ENCODE peak calls at places on chromosome 9, in ten cellular contexts. P, C, E, S, H, D, Z, X, G and U are unnamed samples.

GRCh38 chr9:133089271-133089671 is 27.5 kb downstream of the CEL start:
- DNase-seq in X (no peak), Z (peak), E (no peak), H (no peak), G (no peak), D (no peak), P (no peak), C (no peak), S (no peak), U (peak)

GRCh38 chr9:116617389-116617788 is 69.7 kb upstream of the TRIM32 start:
- DNase-seq in S (no peak), D (no peak), Z (no peak), E (no peak), C (no peak), G (no peak), P (no peak), X (no peak), H (no peak), U (no peak)

GRCh38 chr9:124180557-124180956 is 77.2 kb upstream of the NEK6 start:
- DNase-seq in S (no peak), G (no peak), C (no peak), Z (no peak), P (peak), E (peak), D (no peak), H (peak), X (no peak), U (no peak)

GRCh38 chr9:2623046-2623865 is 1.7 kb downstream of the VLDLR start:
- DNase-seq in E (peak), C (no peak), D (peak), Z (peak), G (no peak), X (peak), H (peak), P (peak), S (no peak), U (peak)

GRCh38 chr9:94941211-94941875 is 214.8 kb downstream of the AOPEP start:
- DNase-seq in G (no peak), D (peak), S (no peak), P (no peak), H (no peak), C (no peak), X (no peak), E (no peak), Z (no peak), U (peak)

GRCh38 chr9:15115041-15115440 is 192.0 kb downstream of the TTC39B start:
- DNase-seq in C (no peak), D (no peak), G (no peak), H (no peak), P (no peak), E (no peak), Z (no peak), S (no peak), X (no peak), U (no peak)

GRCh38 chr9:29176231-29176630 is 1603.0 kb upstream of the C9orf72 start:
- DNase-seq in X (no peak), G (no peak), S (no peak), C (no peak), D (no peak), Z (peak), H (no peak), E (no peak), P (no peak), U (no peak)

GRCh38 chr9:127574089-127574921 is 37.8 kb upstream of the STXBP1 start:
- DNase-seq in X (peak), G (no peak), P (no peak), C (no peak), H (no peak), E (peak), D (peak), S (no peak), Z (no peak), U (peak)

GRCh38 chr9:37999501-38000189 is 69.4 kb downstream of the SHB start:
- DNase-seq in X (no peak), D (no peak), H (no peak), E (no peak), C (no peak), P (no peak), G (no peak), Z (no peak), S (no peak), U (peak)

GRCh38 chr9:107749787-107750444 is 260.3 kb upstream of the KLF4 start:
- DNase-seq in D (no peak), E (peak), X (no peak), S (no peak), G (no peak), P (peak), H (peak), Z (no peak), C (no peak), U (peak)

GRCh38 chr9:98990181-98990870 is 46.6 kb downstream of the COL15A1 start:
- DNase-seq in G (no peak), D (no peak), X (peak), Z (no peak), E (no peak), S (no peak), P (no peak), C (no peak), H (no peak), U (no peak)

GRCh38 chr9:16246785-16247184 is 623.7 kb downstream of the BNC2 start:
- DNase-seq in H (no peak), S (no peak), D (no peak), Z (no peak), C (no peak), P (no peak), X (no peak), G (no peak), E (no peak), U (no peak)

GRCh38 chr9:7770102-7770501 is 29.5 kb downstream of the DMAC1 start:
- DNase-seq in C (no peak), E (no peak), H (no peak), G (no peak), D (no peak), Z (no peak), P (no peak), X (no peak), S (no peak), U (no peak)

GRCh38 chr9:81002242-81002641 is 687.1 kb downstream of the TLE1 start:
- DNase-seq in Z (no peak), S (no peak), X (peak), G (no peak), P (no peak), E (no peak), H (no peak), D (peak), C (no peak), U (peak)

GRCh38 chr9:109705515-109705914 is 74.5 kb upstream of the PALM2AKAP2 start:
- DNase-seq in X (no peak), H (no peak), E (no peak), S (no peak), D (peak), G (no peak), P (no peak), Z (no peak), C (no peak), U (peak)

GRCh38 chr9:78900500-78900899 is 603.6 kb downstream of the PSAT1 start:
- DNase-seq in H (no peak), G (no peak), S (no peak), Z (no peak), D (no peak), E (no peak), X (no peak), C (no peak), P (no peak), U (no peak)

GRCh38 chr9:124875501-124875900 is 13.6 kb downstream of the ARPC5L start:
- DNase-seq in Z (no peak), D (no peak), S (no peak), C (no peak), X (no peak), G (no peak), H (no peak), P (no peak), E (no peak), U (no peak)

GRCh38 chr9:16335788-16336580 is 534.5 kb downstream of the BNC2 start:
- DNase-seq in C (no peak), S (no peak), D (no peak), X (no peak), Z (no peak), E (peak), H (no peak), G (no peak), P (peak), U (peak)

GRCh38 chr9:32300373-32300772 is 84.1 kb upstream of the ACO1 start:
- DNase-seq in G (no peak), S (no peak), D (no peak), C (no peak), Z (no peak), X (no peak), P (no peak), E (no peak), H (no peak), U (no peak)

GRCh38 chr9:73451003-73451402 is 299.3 kb downstream of the ANXA1 start:
- DNase-seq in P (no peak), G (no peak), D (no peak), H (no peak), E (no peak), Z (no peak), S (no peak), X (no peak), C (no peak), U (peak)

GRCh38 chr9:17251100-17251499 is 116.3 kb downstream of the CNTLN start:
- DNase-seq in D (no peak), H (no peak), G (no peak), E (no peak), Z (no peak), P (no peak), X (no peak), S (no peak), C (no peak), U (no peak)

GRCh38 chr9:4420351-4420750 is 69.9 kb upstream of the SLC1A1 start:
- DNase-seq in C (no peak), Z (peak), X (no peak), G (no peak), H (no peak), P (no peak), S (no peak), E (no peak), D (peak), U (peak)

GRCh38 chr9:125146247-125146646 is 2.9 kb upstream of the SCAI start:
- DNase-seq in P (no peak), C (no peak), D (no peak), H (no peak), X (no peak), G (no peak), E (no peak), S (no peak), Z (no peak), U (no peak)

GRCh38 chr9:876425-876824 is 34.9 kb downstream of the DMRT1 start:
- DNase-seq in X (no peak), C (no peak), S (no peak), Z (no peak), H (no peak), G (no peak), E (no peak), P (no peak), D (no peak), U (no peak)

GRCh38 chr9:136198605-136199083 is 6.3 kb downstream of the LHX3 start:
- DNase-seq in H (no peak), S (no peak), E (no peak), C (no peak), X (no peak), G (no peak), D (no peak), Z (no peak), P (no peak), U (peak)

GRCh38 chr9:90631964-90632363 is 10.7 kb downstream of the DIRAS2 start:
- DNase-seq in D (no peak), G (no peak), E (no peak), S (no peak), P (no peak), C (no peak), X (no peak), H (no peak), Z (no peak), U (no peak)

GRCh38 chr9:96453625-96454024 is 3.7 kb downstream of the HABP4 start:
- DNase-seq in H (no peak), G (no peak), P (no peak), X (no peak), S (peak), E (no peak), Z (peak), C (no peak), D (peak), U (peak)

GRCh38 chr9:76451234-76451633 is 7.7 kb upstream of the GCNT1 start:
- DNase-seq in G (no peak), D (no peak), S (no peak), P (no peak), C (no peak), H (no peak), Z (no peak), E (no peak), X (no peak), U (no peak)

GRCh38 chr9:131276107-131276888 is at the start of gene FAM78A:
- DNase-seq in G (no peak), D (no peak), X (peak), H (no peak), P (peak), S (peak), C (no peak), Z (peak), E (peak), U (peak)

GRCh38 chr9:137416563-137417151 is 6.3 kb downstream of the EXD3 start:
- DNase-seq in H (no peak), Z (no peak), X (no peak), P (no peak), S (no peak), G (no peak), C (no peak), E (no peak), D (no peak), U (no peak)

GRCh38 chr9:71921190-71921814 is 9.9 kb downstream of the C9orf85 start:
- DNase-seq in X (no peak), P (no peak), S (no peak), C (no peak), H (no peak), Z (no peak), D (no peak), G (no peak), E (no peak), U (no peak)

GRCh38 chr9:107043886-107044285 is 180.9 kb downstream of the ZNF462 start:
- DNase-seq in Z (peak), X (no peak), H (peak), S (no peak), E (no peak), C (no peak), D (peak), G (no peak), P (no peak), U (no peak)

GRCh38 chr9:95239071-95239470 is 78.4 kb downstream of the FANCC start:
- DNase-seq in C (no peak), S (no peak), H (no peak), D (no peak), E (no peak), X (no peak), Z (no peak), P (no peak), G (no peak), U (no peak)

GRCh38 chr9:97593960-97594359 is 39.2 kb downstream of the TSTD2 start:
- DNase-seq in H (no peak), Z (no peak), G (no peak), D (no peak), C (no peak), S (no peak), P (no peak), E (no peak), X (no peak), U (no peak)

GRCh38 chr9:124663046-124663961 is 107.8 kb downstream of the NR6A1 start:
- DNase-seq in H (no peak), Z (no peak), X (no peak), C (no peak), S (no peak), E (no peak), P (no peak), D (no peak), G (no peak), U (no peak)

GRCh38 chr9:19922476-19923118 is 133.8 kb upstream of the SLC24A2 start:
- DNase-seq in H (peak), Z (peak), S (no peak), E (no peak), C (no peak), P (no peak), D (peak), G (no peak), X (no peak), U (peak)

GRCh38 chr9:99825158-99826046 is 3.7 kb downstream of the NR4A3 start:
- DNase-seq in P (no peak), X (peak), G (no peak), E (peak), H (no peak), C (no peak), S (no peak), D (no peak), Z (no peak), U (no peak)